ENCODE peak calls at places on chromosome 13, in six cellular contexts. D, S, T, E, X and K are unnamed samples.

GRCh38 chr13:96903085-96903484 is 91.2 kb downstream of the OXGR1 start:
- DNase-seq in D (no peak), S (no peak), T (no peak), E (no peak), X (no peak), K (no peak)

GRCh38 chr13:80413611-80414010 is 72.7 kb upstream of the SPRY2 start:
- DNase-seq in D (no peak), S (no peak), T (no peak), E (no peak), X (no peak), K (no peak)

GRCh38 chr13:73212482-73212881 is 153.7 kb downstream of the KLF5 start:
- DNase-seq in D (no peak), S (no peak), T (no peak), E (no peak), X (no peak), K (no peak)

GRCh38 chr13:101649490-101650126 is 197.1 kb downstream of the ITGBL1 start:
- DNase-seq in D (no peak), S (no peak), T (no peak), E (no peak), X (no peak), K (no peak)

GRCh38 chr13:29847501-29847983 is 2.9 kb downstream of the UBL3 start:
- DNase-seq in D (peak; percentile 46), S (no peak), T (no peak), E (no peak), X (no peak), K (no peak)

GRCh38 chr13:74251778-74252519 is 117.7 kb upstream of the KLF12 start:
- DNase-seq in D (no peak), S (no peak), T (no peak), E (no peak), X (no peak), K (no peak)

GRCh38 chr13:91774397-91774796 is 376.0 kb downstream of the GPC5 start:
- DNase-seq in D (no peak), S (no peak), T (no peak), E (no peak), X (no peak), K (no peak)

GRCh38 chr13:70835349-70835748 is 727.1 kb upstream of the KLHL1 start:
- DNase-seq in D (no peak), S (no peak), T (no peak), E (no peak), X (no peak), K (no peak)

GRCh38 chr13:25988655-25989054 is 63.2 kb downstream of the SHISA2 start:
- DNase-seq in D (no peak), S (no peak), T (no peak), E (no peak), X (no peak), K (no peak)

GRCh38 chr13:114264886-114265611 is 16.4 kb upstream of the UPF3A start:
- DNase-seq in D (no peak), S (no peak), T (no peak), E (no peak), X (no peak), K (no peak)

GRCh38 chr13:84460989-84461388 is 578.7 kb upstream of the SLITRK1 start:
- DNase-seq in D (no peak), S (no peak), T (no peak), E (no peak), X (no peak), K (no peak)

DNA sequence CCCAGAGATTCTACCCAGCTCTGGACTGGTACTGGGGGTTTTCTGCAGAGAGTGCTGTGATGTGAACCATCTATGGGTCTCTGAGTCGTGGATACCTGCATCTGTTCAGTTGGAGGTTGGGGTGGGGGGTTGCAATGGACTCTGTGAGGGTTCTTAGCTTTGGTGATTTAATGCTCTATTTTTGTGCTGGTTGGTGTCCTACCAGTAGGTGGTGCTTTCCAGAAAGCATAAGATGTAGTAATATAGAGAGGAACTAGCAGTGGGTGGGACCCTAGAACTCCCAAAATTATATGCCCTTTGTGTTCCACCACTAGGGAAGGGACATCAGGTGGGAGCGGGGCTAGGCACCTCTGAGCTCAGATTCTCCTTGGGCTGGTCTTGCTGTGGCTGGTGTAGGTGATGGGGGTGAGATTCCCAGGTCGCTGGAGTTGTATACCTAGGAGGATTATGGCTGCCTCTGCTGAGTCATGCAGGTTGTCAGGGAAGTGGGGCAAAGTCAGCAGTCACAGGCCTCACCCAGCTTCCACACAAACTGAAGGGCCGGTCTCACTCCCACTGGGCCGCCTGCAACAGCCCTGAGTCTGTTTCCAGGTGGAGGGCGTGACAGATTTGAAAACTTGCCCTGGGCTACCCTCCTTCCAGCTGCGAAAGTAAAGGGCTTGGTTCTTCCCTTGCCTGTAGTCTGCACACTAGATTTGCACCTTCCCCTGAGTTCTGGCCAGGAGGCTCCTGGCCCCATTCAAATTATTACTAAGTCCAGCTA is 573.0 kb upstream of the SLITRK1 start:
- DNase-seq in D (no peak), S (no peak), T (no peak), E (no peak), X (no peak), K (no peak)
- TF ChIP-seq CTCF in D (no peak), S (no peak), T (no peak), E (no peak), X (no peak), K (no peak)

DNA sequence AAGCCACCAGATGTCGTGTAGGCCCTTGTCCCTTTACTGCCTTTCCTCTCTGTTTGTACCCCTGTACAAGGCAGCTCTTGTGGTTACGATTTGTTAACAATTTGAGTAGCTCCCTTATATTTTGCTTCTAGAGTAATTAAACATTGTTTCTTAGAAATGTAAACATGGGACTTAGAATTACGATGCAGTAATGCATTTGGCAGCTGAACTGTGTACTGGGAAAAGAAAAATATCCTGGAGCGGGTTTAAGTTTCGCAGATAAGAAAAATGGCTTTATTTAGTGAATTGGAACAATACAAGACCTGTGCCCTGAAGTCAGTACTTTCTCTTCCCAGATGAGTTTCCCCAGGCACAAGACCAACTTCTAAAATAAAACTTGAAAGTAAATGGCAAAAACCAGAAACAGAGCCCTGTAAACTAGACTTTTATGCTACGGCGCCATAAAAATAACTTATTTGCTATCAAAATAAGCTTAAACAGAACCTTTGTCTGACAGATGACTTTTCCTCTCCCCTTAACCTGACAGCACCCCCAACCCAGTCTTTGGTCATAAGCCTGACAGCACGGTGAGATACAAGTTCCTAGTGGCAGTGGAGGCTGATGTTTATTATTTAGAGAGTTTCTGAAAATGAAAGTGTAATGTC is 63.0 kb downstream of the LRCH1 start:
- DNase-seq in D (no peak), S (no peak), T (no peak), E (no peak), X (no peak), K (no peak)
- TF ChIP-seq CTCF in D (no peak), S (no peak), T (no peak), E (no peak), X (no peak), K (no peak)

GRCh38 chr13:98827449-98827848 is 75.0 kb upstream of the SLC15A1 start:
- DNase-seq in D (no peak), S (no peak), T (no peak), E (no peak), X (no peak), K (no peak)
- TF ChIP-seq CTCF in D (no peak), S (no peak), T (peak; percentile 21), E (no peak), X (no peak), K (no peak)

DNA sequence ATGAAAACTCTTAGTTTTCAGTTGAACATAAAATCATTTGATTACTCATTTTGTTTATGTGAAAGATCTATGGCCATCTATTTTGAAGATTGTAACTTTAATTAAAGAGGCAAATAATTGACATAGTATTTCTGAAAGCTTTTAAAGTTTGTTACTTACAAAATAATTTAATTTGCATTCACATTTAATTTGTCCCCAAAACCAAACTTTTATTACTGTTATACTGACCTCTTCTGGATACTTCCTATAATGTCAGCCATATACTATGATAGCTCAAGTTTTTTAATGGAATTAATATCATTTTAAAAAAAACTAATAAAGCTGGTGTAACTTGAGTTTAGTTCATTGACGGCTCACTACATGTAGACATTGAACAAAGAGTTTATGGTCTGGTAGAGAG is 4.9 kb upstream of the SGCG start:
- DNase-seq in D (no peak), S (no peak), T (no peak), E (no peak), X (no peak), K (no peak)
- TF ChIP-seq CTCF in D (no peak), S (no peak), T (peak; percentile 73), E (peak; percentile 62), X (no peak), K (no peak)

GRCh38 chr13:47211106-47211505 is 314.3 kb upstream of the HTR2A start:
- DNase-seq in D (no peak), S (no peak), T (no peak), E (peak; percentile 2), X (no peak), K (no peak)
- TF ChIP-seq CTCF in D (no peak), S (no peak), T (no peak), E (no peak), X (no peak), K (no peak)

GRCh38 chr13:60329221-60329983 is 67.6 kb upstream of the TDRD3 start:
- DNase-seq in D (peak; percentile 71), S (no peak), T (no peak), E (peak; percentile 13), X (peak; percentile 35), K (peak; percentile 19)
- TF ChIP-seq CTCF in D (no peak), S (peak; percentile 27), T (peak; percentile 60), E (peak; percentile 55), X (peak; percentile 63), K (no peak)